ENCODE peak calls at places on chromosomes 5 and 9, in four cellular contexts. P is lower lobe of right lung, A is astrocyte of the spinal cord, L is tibial nerve. O is an unnamed sample.

GRCh38 chr9:715310-715709 is 126.2 kb upstream of the DMRT1 start:
- DNase-seq in P (no peak), A (no peak), L (peak; percentile 46), O (peak; percentile 23)

GRCh38 chr5:17014686-17015085 is 78.6 kb upstream of the MYO10 start:
- DNase-seq in L (no peak), P (no peak), A (no peak), O (no peak)

GRCh38 chr9:137968235-137968634 is 90.7 kb downstream of the CACNA1B start:
- DNase-seq in L (no peak), A (no peak), P (peak; percentile 42), O (no peak)

GRCh38 chr5:116495786-116496185 is 78.8 kb downstream of the SEMA6A start:
- DNase-seq in L (no peak), P (no peak), A (no peak), O (no peak)

GRCh38 chr9:96299823-96300222 is 2.2 kb downstream of the HSD17B3 start:
- DNase-seq in P (no peak), L (no peak), A (peak; percentile 39), O (peak; percentile 63)

GRCh38 chr5:131548190-131548589 is 86.8 kb downstream of the RAPGEF6 start:
- DNase-seq in P (no peak), A (peak; percentile 15), L (no peak), O (peak; percentile 47)

GRCh38 chr5:125582358-125582757 is 835.9 kb upstream of the ZNF608 start:
- DNase-seq in P (no peak), A (no peak), L (peak; percentile 32), O (peak; percentile 35)

GRCh38 chr5:136538534-136538933 is 173.2 kb upstream of the TRPC7 start:
- DNase-seq in L (no peak), P (no peak), A (no peak), O (no peak)

GRCh38 chr9:135923508-135923907 is 16.2 kb upstream of the CAMSAP1 start:
- DNase-seq in P (peak; percentile 4), L (no peak), A (no peak), O (no peak)

GRCh38 chr5:81450940-81451339 is 57.0 kb upstream of the ACOT12 start:
- DNase-seq in L (no peak), P (no peak), A (peak; percentile 27), O (peak; percentile 12)

GRCh38 chr9:111271481-111272080 is 58.4 kb downstream of the OR2K2 start:
- DNase-seq in L (no peak), A (peak; percentile 44), P (no peak), O (peak; percentile 11)

GRCh38 chr9:33082135-33082534 is 5.7 kb upstream of the SMU1 start:
- DNase-seq in A (no peak), P (no peak), L (no peak), O (no peak)

GRCh38 chr9:21679432-21679831 is 123.0 kb upstream of the MTAP start:
- DNase-seq in L (no peak), A (peak; percentile 23), P (no peak), O (no peak)

GRCh38 chr5:59586811-59587340 is 306.6 kb downstream of the PDE4D start:
- DNase-seq in P (no peak), A (no peak), L (no peak), O (no peak)
- H3K4me3 ChIP-seq in P (peak overlapping the region; percentile 52), A (peak overlapping the region; percentile 37), L (peak overlapping the region; percentile 26), O (no peak overlapping the region)

DNA sequence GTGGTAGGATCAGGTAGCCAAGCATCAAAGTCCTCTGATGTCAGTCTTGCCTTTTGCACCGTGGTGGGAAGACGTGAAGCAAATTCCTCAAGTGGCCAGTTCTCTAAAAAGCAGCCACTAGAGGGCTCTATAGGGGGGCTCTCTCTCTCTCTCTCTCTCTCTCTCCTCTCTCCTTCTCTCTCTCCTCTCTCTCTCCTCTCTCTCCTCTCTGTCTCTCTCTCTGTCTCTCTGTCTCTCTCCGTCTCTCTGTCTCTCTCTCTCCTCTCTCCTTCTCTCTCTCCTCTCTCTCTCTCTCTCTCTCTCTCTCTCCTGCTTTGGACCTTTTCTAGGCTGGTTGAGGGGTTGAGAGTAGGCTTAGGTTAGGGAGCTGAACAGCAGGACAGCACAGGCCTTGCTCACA is 13.9 kb upstream of the OSMR start:
- DNase-seq in A (peak; percentile 59), P (no peak), L (no peak), O (peak; percentile 79)
- TF ChIP-seq CTCF in A (peak; percentile 69), P (peak; percentile 24), L (peak; percentile 24), O (peak; percentile 76)

DNA sequence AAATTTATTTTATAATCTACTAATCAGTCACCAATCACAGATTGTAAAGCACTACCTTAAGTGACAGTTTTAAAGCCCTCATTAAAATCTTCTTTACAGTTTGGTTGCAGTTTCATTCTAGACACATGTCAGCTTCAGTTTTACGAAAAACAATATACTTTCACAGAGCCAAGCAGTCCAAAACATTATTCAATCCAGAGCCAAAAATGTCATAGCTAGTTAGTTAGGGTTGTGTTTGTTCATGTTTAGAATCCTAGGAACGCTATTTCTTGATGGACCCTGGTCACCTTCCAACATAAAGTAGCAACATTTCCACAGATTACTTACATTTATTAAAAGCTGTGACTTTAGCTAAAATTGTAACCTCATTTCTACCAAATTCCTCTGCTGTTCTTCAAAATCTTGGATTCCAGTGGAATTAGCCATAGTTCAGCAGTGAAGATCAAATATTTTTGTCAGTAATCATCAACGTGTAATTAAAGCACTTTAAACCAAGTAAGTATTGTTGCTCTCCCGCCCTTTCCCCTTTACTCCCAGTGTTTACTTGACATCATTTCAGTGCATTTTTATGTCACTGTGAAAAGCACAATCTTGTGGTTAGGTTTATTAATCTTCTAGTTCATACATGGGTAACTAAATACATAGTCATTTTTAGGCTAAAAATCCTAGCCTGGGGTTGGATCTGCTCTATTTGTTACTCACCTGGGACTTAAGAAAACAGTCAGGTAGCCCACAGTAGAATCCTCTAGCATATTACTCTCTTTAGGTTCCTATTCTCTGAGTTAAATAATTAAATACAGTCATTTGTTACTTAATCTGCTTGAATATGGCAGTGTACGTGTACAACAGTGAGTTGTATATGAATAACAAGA is 74.3 kb downstream of the NIPBL start:
- DNase-seq in L (no peak), A (peak; percentile 53), P (no peak), O (peak; percentile 66)
- H3K4me3 ChIP-seq in L (no peak overlapping the region), A (no peak overlapping the region), P (no peak overlapping the region), O (no peak overlapping the region)

GRCh38 chr9:77756449-77756848 is 108.3 kb upstream of the GNA14 start:
- DNase-seq in L (no peak), P (no peak), A (no peak), O (no peak)
- TF ChIP-seq CTCF in L (no peak), P (no peak), A (no peak), O (no peak)

GRCh38 chr9:88390371-88390990 is 2.2 kb downstream of the SPIN1 start:
- DNase-seq in P (no peak), A (no peak), L (no peak), O (peak; percentile 28)
- H3K4me3 ChIP-seq in P (no peak overlapping the region), A (no peak overlapping the region), L (no peak overlapping the region), O (no peak overlapping the region)

GRCh38 chr5:68710514-68710913 is 383.3 kb upstream of the SLC30A5 start:
- DNase-seq in L (no peak), P (no peak), A (no peak), O (no peak)

GRCh38 chr5:68708842-68709170 is 385.0 kb upstream of the SLC30A5 start:
- DNase-seq in P (no peak), L (no peak), A (no peak), O (no peak)

GRCh38 chr5:68708156-68708841 is 385.5 kb upstream of the SLC30A5 start:
- DNase-seq in A (no peak), P (no peak), L (no peak), O (no peak)

GRCh38 chr5:68711311-68712200 is 382.3 kb upstream of the SLC30A5 start:
- DNase-seq in L (no peak), P (no peak), A (no peak), O (no peak)

GRCh38 chr5:68709229-68709628 is 384.6 kb upstream of the SLC30A5 start:
- DNase-seq in P (no peak), A (no peak), L (no peak), O (no peak)
- TF ChIP-seq CTCF in P (no peak), A (no peak), L (no peak), O (no peak)

GRCh38 chr5:164296603-164297080 is 791.2 kb downstream of the MAT2B start:
- DNase-seq in P (no peak), L (no peak), A (peak; percentile 24), O (peak; percentile 17)
- H3K4me3 ChIP-seq in P (no peak overlapping the region), L (no peak overlapping the region), A (peak overlapping the region; percentile 31), O (peak overlapping the region; percentile 35)

GRCh38 chr5:14728109-14728938 is 63.8 kb downstream of the OTULIN start:
- DNase-seq in L (no peak), A (no peak), P (no peak), O (no peak)

GRCh38 chr5:14724633-14725032 is 60.1 kb downstream of the OTULIN start:
- DNase-seq in A (no peak), L (peak; percentile 26), P (no peak), O (no peak)

GRCh38 chr5:14729448-14730385 is 65.2 kb downstream of the OTULIN start:
- DNase-seq in L (no peak), A (no peak), P (no peak), O (no peak)

GRCh38 chr5:14726066-14726838 is 61.7 kb downstream of the OTULIN start:
- DNase-seq in P (no peak), A (peak; percentile 46), L (no peak), O (peak; percentile 73)

GRCh38 chr5:14727428-14727865 is 62.9 kb downstream of the OTULIN start:
- DNase-seq in A (peak; percentile 88), P (peak; percentile 78), L (peak; percentile 67), O (peak; percentile 91)
- TF ChIP-seq CTCF in A (peak; percentile 87), P (peak; percentile 94), L (peak; percentile 87), O (peak; percentile 99)

GRCh38 chr9:130689937-130690700 is 3.5 kb upstream of the EXOSC2 start:
- DNase-seq in P (no peak), L (peak; percentile 85), A (peak; percentile 96), O (peak; percentile 98)
- H3K4me3 ChIP-seq in P (peak overlapping the region; percentile 48), L (peak overlapping the region; percentile 31), A (peak overlapping the region; percentile 33), O (peak overlapping the region; percentile 49)

GRCh38 chr5:133410335-133410828 is 202.0 kb downstream of the FSTL4 start:
- DNase-seq in A (no peak), L (no peak), P (no peak), O (no peak)
- TF ChIP-seq CTCF in A (no peak), L (no peak), P (no peak), O (no peak)